ENCODE peak calls at places on chromosomes 13 and 19, in seven cellular contexts. One of them, this sample, is unnamed.

GRCh38 chr13:92414851-92415250 is 811.8 kb upstream of the GPC6 start:
- DNase-seq in stimulated activated CD4-positive, alpha-beta T cell treated with anti-CD3 and anti-CD28 coated beads, Interleukin-15, amount 100 ng/mL, for 24 hours: no peak
- DNase-seq in NCI-H1417: no peak
- DNase-seq in activated CD8-positive, alpha-beta memory T cell treated with anti-CD3 and anti-CD28 coated beads for 1 hour: no peak
- DNase-seq in NCI-H510A: no peak
- DNase-seq in brain pericyte: no peak
- DNase-seq in COR-L47: no peak
- DNase-seq in this sample: no peak

GRCh38 chr19:54653181-54653809 is 9.5 kb upstream of the LILRB4 start:
- DNase-seq in stimulated activated CD4-positive, alpha-beta T cell treated with anti-CD3 and anti-CD28 coated beads, Interleukin-15, amount 100 ng/mL, for 24 hours: no peak
- DNase-seq in NCI-H1417: no peak
- DNase-seq in activated CD8-positive, alpha-beta memory T cell treated with anti-CD3 and anti-CD28 coated beads for 1 hour: no peak
- DNase-seq in NCI-H510A: no peak
- DNase-seq in brain pericyte: no peak
- DNase-seq in COR-L47: no peak
- DNase-seq in this sample: peak

GRCh38 chr13:90154311-90154960 is 1193.1 kb upstream of the MIR17HG start:
- DNase-seq in stimulated activated CD4-positive, alpha-beta T cell treated with anti-CD3 and anti-CD28 coated beads, Interleukin-15, amount 100 ng/mL, for 24 hours: no peak
- DNase-seq in NCI-H1417: no peak
- DNase-seq in activated CD8-positive, alpha-beta memory T cell treated with anti-CD3 and anti-CD28 coated beads for 1 hour: no peak
- DNase-seq in NCI-H510A: no peak
- DNase-seq in brain pericyte: no peak
- DNase-seq in COR-L47: no peak
- DNase-seq in this sample: no peak

GRCh38 chr13:29905845-29906244 is 55.4 kb upstream of the UBL3 start:
- DNase-seq in stimulated activated CD4-positive, alpha-beta T cell treated with anti-CD3 and anti-CD28 coated beads, Interleukin-15, amount 100 ng/mL, for 24 hours: no peak
- DNase-seq in NCI-H1417: no peak
- DNase-seq in activated CD8-positive, alpha-beta memory T cell treated with anti-CD3 and anti-CD28 coated beads for 1 hour: no peak
- DNase-seq in NCI-H510A: no peak
- DNase-seq in brain pericyte: no peak
- DNase-seq in COR-L47: no peak
- DNase-seq in this sample: no peak

GRCh38 chr19:35479278-35479677 is 11.0 kb downstream of the KRTDAP start:
- DNase-seq in stimulated activated CD4-positive, alpha-beta T cell treated with anti-CD3 and anti-CD28 coated beads, Interleukin-15, amount 100 ng/mL, for 24 hours: no peak
- DNase-seq in NCI-H1417: no peak
- DNase-seq in activated CD8-positive, alpha-beta memory T cell treated with anti-CD3 and anti-CD28 coated beads for 1 hour: no peak
- DNase-seq in NCI-H510A: no peak
- DNase-seq in brain pericyte: no peak
- DNase-seq in COR-L47: peak
- DNase-seq in this sample: no peak

GRCh38 chr19:46828484-46828883 is 22.2 kb downstream of the AP2S1 start:
- DNase-seq in stimulated activated CD4-positive, alpha-beta T cell treated with anti-CD3 and anti-CD28 coated beads, Interleukin-15, amount 100 ng/mL, for 24 hours: peak
- DNase-seq in NCI-H1417: no peak
- DNase-seq in activated CD8-positive, alpha-beta memory T cell treated with anti-CD3 and anti-CD28 coated beads for 1 hour: no peak
- DNase-seq in NCI-H510A: no peak
- DNase-seq in brain pericyte: no peak
- DNase-seq in COR-L47: no peak
- DNase-seq in this sample: no peak

GRCh38 chr19:41319500-41320184 is 9.7 kb downstream of the CCDC97 start:
- DNase-seq in stimulated activated CD4-positive, alpha-beta T cell treated with anti-CD3 and anti-CD28 coated beads, Interleukin-15, amount 100 ng/mL, for 24 hours: no peak
- DNase-seq in NCI-H1417: no peak
- DNase-seq in activated CD8-positive, alpha-beta memory T cell treated with anti-CD3 and anti-CD28 coated beads for 1 hour: no peak
- DNase-seq in NCI-H510A: no peak
- DNase-seq in brain pericyte: no peak
- DNase-seq in COR-L47: no peak
- DNase-seq in this sample: no peak

GRCh38 chr19:17294051-17294891 is 9.0 kb downstream of the ABHD8 start:
- DNase-seq in stimulated activated CD4-positive, alpha-beta T cell treated with anti-CD3 and anti-CD28 coated beads, Interleukin-15, amount 100 ng/mL, for 24 hours: peak
- DNase-seq in NCI-H1417: no peak
- DNase-seq in activated CD8-positive, alpha-beta memory T cell treated with anti-CD3 and anti-CD28 coated beads for 1 hour: no peak
- DNase-seq in NCI-H510A: no peak
- DNase-seq in brain pericyte: no peak
- DNase-seq in COR-L47: peak
- DNase-seq in this sample: no peak

GRCh38 chr19:4567584-4568071 is 8.1 kb upstream of the SEMA6B start:
- DNase-seq in stimulated activated CD4-positive, alpha-beta T cell treated with anti-CD3 and anti-CD28 coated beads, Interleukin-15, amount 100 ng/mL, for 24 hours: peak
- DNase-seq in NCI-H1417: no peak
- DNase-seq in activated CD8-positive, alpha-beta memory T cell treated with anti-CD3 and anti-CD28 coated beads for 1 hour: peak
- DNase-seq in NCI-H510A: no peak
- DNase-seq in brain pericyte: no peak
- DNase-seq in COR-L47: no peak
- DNase-seq in this sample: no peak

GRCh38 chr13:95207769-95208366 is 93.4 kb downstream of the ABCC4 start:
- DNase-seq in stimulated activated CD4-positive, alpha-beta T cell treated with anti-CD3 and anti-CD28 coated beads, Interleukin-15, amount 100 ng/mL, for 24 hours: no peak
- DNase-seq in NCI-H1417: no peak
- DNase-seq in activated CD8-positive, alpha-beta memory T cell treated with anti-CD3 and anti-CD28 coated beads for 1 hour: no peak
- DNase-seq in NCI-H510A: no peak
- DNase-seq in brain pericyte: no peak
- DNase-seq in COR-L47: no peak
- DNase-seq in this sample: no peak

GRCh38 chr13:74040200-74040599 is 94.0 kb downstream of the KLF12 start:
- DNase-seq in stimulated activated CD4-positive, alpha-beta T cell treated with anti-CD3 and anti-CD28 coated beads, Interleukin-15, amount 100 ng/mL, for 24 hours: peak
- DNase-seq in NCI-H1417: no peak
- DNase-seq in activated CD8-positive, alpha-beta memory T cell treated with anti-CD3 and anti-CD28 coated beads for 1 hour: no peak
- DNase-seq in NCI-H510A: no peak
- DNase-seq in brain pericyte: no peak
- DNase-seq in COR-L47: no peak
- DNase-seq in this sample: peak

GRCh38 chr13:113216165-113217056 is 7.0 kb downstream of the CUL4A start:
- DNase-seq in stimulated activated CD4-positive, alpha-beta T cell treated with anti-CD3 and anti-CD28 coated beads, Interleukin-15, amount 100 ng/mL, for 24 hours: peak
- DNase-seq in NCI-H1417: peak
- DNase-seq in activated CD8-positive, alpha-beta memory T cell treated with anti-CD3 and anti-CD28 coated beads for 1 hour: no peak
- DNase-seq in NCI-H510A: peak
- DNase-seq in brain pericyte: no peak
- DNase-seq in COR-L47: peak
- DNase-seq in this sample: no peak